ENCODE peak calls at places on chromosomes 3 and 15, in six cellular contexts. F, R, G, L, Q and D are unnamed samples.

GRCh38 chr3:88542916-88543315 is 393.2 kb downstream of the C3orf38 start:
- DNase-seq in G (no peak), Q (no peak), R (no peak), F (no peak), L (no peak), D (no peak)

GRCh38 chr3:48119495-48120193 is 68.6 kb downstream of the CDC25A start:
- DNase-seq in Q (no peak), F (no peak), R (no peak), G (no peak), L (no peak), D (peak; percentile 4)

GRCh38 chr3:53166781-53167291 is 5.8 kb downstream of the PRKCD start:
- DNase-seq in Q (peak; percentile 43), F (no peak), G (peak; percentile 88), R (peak; percentile 59), L (no peak), D (peak; percentile 51)

GRCh38 chr15:75371486-75371885 is 3.1 kb upstream of the MAN2C1 start:
- DNase-seq in L (no peak), R (no peak), G (no peak), Q (no peak), F (no peak), D (no peak)

GRCh38 chr3:132088291-132088690 is 53.5 kb upstream of the CPNE4 start:
- DNase-seq in G (no peak), F (no peak), L (no peak), R (no peak), Q (no peak), D (no peak)

GRCh38 chr3:36596411-36596810 is 167.9 kb downstream of the DCLK3 start:
- DNase-seq in L (no peak), R (no peak), G (no peak), Q (no peak), F (no peak), D (no peak)

GRCh38 chr3:59043391-59043790 is 6.4 kb downstream of the CFAP20DC start:
- DNase-seq in L (no peak), F (no peak), R (no peak), Q (no peak), G (no peak), D (no peak)

GRCh38 chr3:9784876-9785443 is 7.3 kb downstream of the TADA3 start:
- DNase-seq in R (no peak), Q (no peak), L (no peak), G (no peak), F (no peak), D (no peak)

GRCh38 chr3:72756900-72757299 is 91.3 kb downstream of the SHQ1 start:
- DNase-seq in Q (no peak), F (no peak), R (no peak), G (no peak), L (no peak), D (no peak)

GRCh38 chr15:98815207-98815606 is 166.9 kb downstream of the IGF1R start:
- DNase-seq in R (no peak), F (no peak), Q (no peak), G (no peak), L (peak; percentile 36), D (no peak)

GRCh38 chr15:85044251-85044853 is 62.7 kb downstream of the PDE8A start:
- DNase-seq in R (peak; percentile 59), L (peak; percentile 28), F (no peak), Q (peak; percentile 69), G (no peak), D (no peak)

GRCh38 chr3:42256135-42256819 is 9.7 kb downstream of the CCK start:
- DNase-seq in G (no peak), F (no peak), L (no peak), R (peak; percentile 37), Q (peak; percentile 94), D (no peak)

GRCh38 chr3:62246985-62247384 is 126.4 kb downstream of the FEZF2 start:
- DNase-seq in F (no peak), R (no peak), G (no peak), Q (no peak), L (no peak), D (no peak)

GRCh38 chr3:152381881-152382295 is 113.2 kb downstream of the MBNL1 start:
- DNase-seq in G (no peak), Q (no peak), L (no peak), R (peak; percentile 51), F (no peak), D (no peak)

GRCh38 chr15:98914626-98915025 is 93.0 kb downstream of the PGPEP1L start:
- DNase-seq in G (no peak), Q (peak; percentile 86), F (no peak), R (no peak), L (no peak), D (no peak)

GRCh38 chr3:111070772-111071256 is 802 bp upstream of the NECTIN3 start:
- DNase-seq in R (no peak), Q (no peak), L (peak; percentile 85), G (no peak), F (peak; percentile 84), D (peak; percentile 4)

GRCh38 chr3:61719278-61719977 is 158.1 kb downstream of the PTPRG start:
- DNase-seq in R (no peak), G (no peak), L (no peak), F (no peak), Q (no peak), D (no peak)

GRCh38 chr3:152048826-152049225 is 175.4 kb downstream of the SUCNR1 start:
- DNase-seq in G (no peak), F (no peak), L (no peak), Q (no peak), R (no peak), D (no peak)

GRCh38 chr3:194316918-194317317 is 34.2 kb downstream of the CPN2 start:
- DNase-seq in L (no peak), G (no peak), Q (no peak), F (no peak), R (no peak), D (no peak)

GRCh38 chr3:44185396-44185915 is 56.2 kb upstream of the TOPAZ1 start:
- DNase-seq in L (no peak), R (no peak), G (no peak), Q (no peak), F (no peak), D (no peak)

GRCh38 chr3:69197922-69198540 is 75.6 kb upstream of the LMOD3 start:
- DNase-seq in F (no peak), Q (no peak), R (no peak), L (no peak), G (no peak), D (no peak)

GRCh38 chr3:111541911-111542483 is at the start of gene CD96:
- DNase-seq in L (no peak), G (no peak), R (no peak), F (no peak), Q (peak; percentile 31), D (peak; percentile 8)

GRCh38 chr3:37772773-37773291 is 88.8 kb upstream of the CTDSPL start:
- DNase-seq in Q (no peak), L (no peak), G (no peak), R (no peak), F (no peak), D (no peak)

GRCh38 chr15:58213587-58214360 is 75.6 kb downstream of the AQP9 start:
- DNase-seq in L (no peak), F (no peak), G (no peak), Q (no peak), R (no peak), D (no peak)

GRCh38 chr3:129343643-129344360 is 65.1 kb downstream of the HMCES start:
- DNase-seq in R (peak; percentile 32), L (no peak), G (peak; percentile 78), F (no peak), Q (no peak), D (peak; percentile 65)

GRCh38 chr3:112671930-112672715 is 31.2 kb upstream of the CCDC80 start:
- DNase-seq in F (no peak), Q (peak; percentile 80), G (no peak), R (peak; percentile 65), L (no peak), D (no peak)

GRCh38 chr15:95770191-95770590 is 560.3 kb upstream of the NR2F2 start:
- DNase-seq in L (no peak), Q (peak; percentile 71), F (no peak), R (peak; percentile 89), G (no peak), D (no peak)

GRCh38 chr15:92763459-92763858 is 107.9 kb upstream of the FAM174B start:
- DNase-seq in G (no peak), Q (no peak), L (no peak), F (no peak), R (no peak), D (no peak)

GRCh38 chr15:51333571-51333970 is 4.8 kb downstream of the CYP19A1 start:
- DNase-seq in F (no peak), R (no peak), G (no peak), L (no peak), Q (no peak), D (no peak)

GRCh38 chr15:53918180-53919079 is 59.8 kb upstream of the UNC13C start:
- DNase-seq in R (no peak), F (no peak), L (no peak), Q (no peak), G (no peak), D (no peak)

GRCh38 chr3:122458992-122459391 is 43.1 kb upstream of the WDR5B start:
- DNase-seq in F (no peak), Q (peak; percentile 75), G (no peak), R (peak; percentile 49), L (no peak), D (no peak)